ENCODE peak calls at places on chromosomes 6 and 20, in seven cellular contexts. Y is fibroblast of mammary gland, K is heart right ventricle, Z is AG04450, I is RWPE1, M is endothelial cell of umbilical vein, U is mesothelial cell of epicardium. G is an unnamed sample.
A peak's percentile ranks its signal among the peaks of the same experiment; 100 is the strongest.

GRCh38 chr6:1063671-1064355 is 248.1 kb upstream of the FOXQ1 start:
- DNase-seq in Y (peak; percentile 25), K (no peak), Z (no peak), I (peak; percentile 47), M (no peak), U (no peak), G (no peak)

GRCh38 chr6:116111552-116112528 is 11.2 kb downstream of the NT5DC1 start:
- DNase-seq in Y (peak; percentile 61), K (no peak), Z (no peak), I (no peak), M (peak; percentile 46), U (no peak), G (no peak)

GRCh38 chr6:38713812-38714211 is 1.3 kb upstream of the DNAH8 start:
- DNase-seq in Y (no peak), K (no peak), Z (no peak), I (no peak), M (peak; percentile 43), U (no peak), G (no peak)

GRCh38 chr6:121885399-121886152 is 450.1 kb downstream of the GJA1 start:
- DNase-seq in Y (no peak), K (no peak), Z (peak; percentile 72), I (no peak), M (no peak), U (no peak), G (no peak)

GRCh38 chr6:125678601-125679000 is 70.8 kb upstream of the HEY2 start:
- DNase-seq in Y (no peak), K (no peak), Z (no peak), I (no peak), M (no peak), U (no peak), G (no peak)

GRCh38 chr6:1574083-1574761 is 35.5 kb upstream of the FOXC1 start:
- DNase-seq in Y (no peak), K (no peak), Z (no peak), I (no peak), M (no peak), U (no peak), G (no peak)

GRCh38 chr20:21796059-21796458 is 90.6 kb downstream of the PAX1 start:
- DNase-seq in Y (no peak), K (no peak), Z (no peak), I (no peak), M (no peak), U (no peak), G (no peak)

GRCh38 chr6:107670792-107671199 is 153.3 kb downstream of the SCML4 start:
- DNase-seq in Y (peak; percentile 62), K (peak; percentile 42), Z (no peak), I (no peak), M (peak; percentile 66), U (no peak), G (peak; percentile 67)

GRCh38 chr20:49517509-49518100 is 35.1 kb upstream of the KCNB1 start:
- DNase-seq in Y (no peak), K (no peak), Z (no peak), I (no peak), M (no peak), U (no peak), G (no peak)

GRCh38 chr6:13402711-13403110 is 74.4 kb upstream of the TBC1D7 start:
- DNase-seq in Y (no peak), K (no peak), Z (no peak), I (no peak), M (no peak), U (no peak), G (no peak)

GRCh38 chr20:56676001-56676400 is 46.9 kb downstream of the TFAP2C start:
- DNase-seq in Y (no peak), K (no peak), Z (no peak), I (no peak), M (no peak), U (no peak), G (no peak)

GRCh38 chr6:113009682-113010081 is 662.6 kb downstream of the RFPL4B start:
- DNase-seq in Y (no peak), K (no peak), Z (no peak), I (no peak), M (no peak), U (no peak), G (no peak)

GRCh38 chr6:157823001-157823522 is at the start of gene SNX9:
- DNase-seq in Y (peak; percentile 68), K (peak; percentile 82), Z (no peak), I (peak; percentile 69), M (peak; percentile 65), U (peak; percentile 65), G (peak; percentile 68)

GRCh38 chr6:164039954-164040375 is 625.4 kb downstream of the QKI start:
- DNase-seq in Y (peak; percentile 10), K (no peak), Z (no peak), I (peak; percentile 86), M (peak; percentile 58), U (no peak), G (no peak)

GRCh38 chr6:137051790-137052472 is 7.2 kb upstream of the IL20RA start:
- DNase-seq in Y (peak; percentile 10), K (no peak), Z (no peak), I (no peak), M (no peak), U (no peak), G (no peak)

GRCh38 chr6:80545323-80545722 is 438.9 kb downstream of the BCKDHB start:
- DNase-seq in Y (no peak), K (no peak), Z (no peak), I (no peak), M (no peak), U (no peak), G (no peak)

GRCh38 chr6:107820571-107821261 is 3.4 kb downstream of the SCML4 start:
- DNase-seq in Y (no peak), K (no peak), Z (no peak), I (no peak), M (peak; percentile 24), U (no peak), G (no peak)

GRCh38 chr6:25331085-25331685 is 52.0 kb downstream of the CARMIL1 start:
- DNase-seq in Y (peak; percentile 78), K (no peak), Z (no peak), I (peak; percentile 11), M (no peak), U (no peak), G (no peak)

GRCh38 chr20:35206802-35207201 is 19.7 kb upstream of the MMP24 start:
- DNase-seq in Y (no peak), K (no peak), Z (no peak), I (no peak), M (no peak), U (no peak), G (no peak)

GRCh38 chr6:110509617-110510231 is 33.3 kb upstream of the SLC22A16 start:
- DNase-seq in Y (peak; percentile 92), K (no peak), Z (no peak), I (peak; percentile 59), M (peak; percentile 90), U (no peak), G (no peak)

GRCh38 chr20:51487525-51488279 is 54.8 kb downstream of the NFATC2 start:
- DNase-seq in Y (peak; percentile 86), K (no peak), Z (peak; percentile 67), I (peak; percentile 99), M (peak; percentile 50), U (no peak), G (no peak)

GRCh38 chr6:119209452-119210205 is 131.2 kb upstream of the FAM184A start:
- DNase-seq in Y (peak; percentile 72), K (no peak), Z (no peak), I (no peak), M (no peak), U (no peak), G (peak; percentile 29)

GRCh38 chr6:32815996-32816395 is 806 bp downstream of the HLA-DOB start:
- DNase-seq in Y (no peak), K (no peak), Z (no peak), I (no peak), M (no peak), U (no peak), G (peak; percentile 61)

GRCh38 chr20:45119556-45120266 is 4.6 kb downstream of the WFDC12 start:
- DNase-seq in Y (no peak), K (no peak), Z (no peak), I (no peak), M (no peak), U (no peak), G (no peak)

GRCh38 chr20:45115829-45116228 is 855 bp upstream of the WFDC5 start:
- DNase-seq in Y (no peak), K (no peak), Z (no peak), I (no peak), M (no peak), U (no peak), G (no peak)

GRCh38 chr20:45115386-45115774 is 406 bp upstream of the WFDC5 start:
- DNase-seq in Y (no peak), K (no peak), Z (no peak), I (no peak), M (no peak), U (no peak), G (no peak)

GRCh38 chr20:45117581-45117980 is 2.6 kb upstream of the WFDC5 start:
- DNase-seq in Y (no peak), K (no peak), Z (no peak), I (no peak), M (no peak), U (no peak), G (no peak)

DNA sequence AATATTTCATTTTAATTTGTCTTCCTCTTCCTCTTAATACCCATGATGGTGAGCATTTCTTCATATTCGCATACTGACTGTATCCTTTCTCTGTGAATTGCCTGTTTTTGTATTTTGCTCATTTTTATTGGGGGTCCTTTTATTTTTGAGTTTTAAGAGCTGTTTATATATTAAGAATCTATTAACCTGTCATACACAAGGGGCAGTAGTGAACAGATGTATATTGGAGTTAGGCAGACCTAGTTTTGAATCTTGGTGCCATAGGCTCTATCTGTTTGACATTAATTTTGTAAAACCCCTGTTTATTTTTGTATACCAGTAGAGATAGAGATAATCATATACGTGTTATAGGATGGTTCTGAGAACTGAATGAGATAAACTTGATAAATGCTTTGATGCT is 3.1 kb upstream of the WFDC5 start:
- DNase-seq in Y (no peak), K (no peak), Z (no peak), I (no peak), M (no peak), U (no peak), G (no peak)
- TF ChIP-seq CTCF in Y (peak; percentile 16), K (no peak), Z (peak; percentile 5), I (no peak), M (no peak), U (no peak), G (no peak)

DNA sequence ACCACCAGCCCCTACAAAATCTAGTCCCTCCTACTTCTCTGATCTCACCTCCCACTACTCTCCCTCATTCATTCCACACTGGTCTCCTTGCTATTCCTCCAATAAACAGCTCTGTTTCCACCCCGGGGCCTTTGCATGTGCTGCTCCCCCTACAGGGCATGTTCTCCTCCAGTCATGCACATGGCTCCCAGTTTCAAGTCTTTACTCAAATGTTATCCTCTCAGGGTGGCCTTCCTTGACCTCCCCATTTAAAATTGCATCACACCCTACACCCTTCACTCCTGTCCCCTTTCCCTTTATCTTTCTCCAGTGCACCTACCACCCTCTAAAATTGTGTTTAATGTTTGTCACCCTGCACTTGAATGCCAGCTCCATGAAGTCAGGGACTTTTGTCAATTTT is 174.5 kb downstream of the MRPL14 start:
- DNase-seq in Y (no peak), K (no peak), Z (no peak), I (no peak), M (no peak), U (no peak), G (no peak)
- TF ChIP-seq CTCF in Y (peak; percentile 21), K (no peak), Z (no peak), I (no peak), M (peak; percentile 10), U (no peak), G (peak; percentile 46)

GRCh38 chr20:17651761-17652388 is 30.2 kb downstream of the RRBP1 start:
- DNase-seq in Y (no peak), K (no peak), Z (no peak), I (peak; percentile 19), M (no peak), U (peak; percentile 5), G (no peak)
- TF ChIP-seq CTCF in Y (no peak), K (no peak), Z (no peak), I (no peak), M (no peak), U (no peak), G (peak; percentile 18)

GRCh38 chr6:31806470-31807272 is at the start of gene LSM2:
- DNase-seq in Y (peak; percentile 93), K (peak; percentile 98), Z (peak; percentile 93), I (peak; percentile 99), M (peak; percentile 98), U (peak; percentile 99), G (peak; percentile 96)
- TF ChIP-seq CTCF in Y (no peak), K (peak; percentile 32), Z (peak; percentile 18), I (no peak), M (peak; percentile 25), U (no peak), G (peak; percentile 32)